ENCODE peak calls at places on chromosomes 16 and 17, in ten cellular contexts. One of them, this sample, is unnamed.

GRCh38 chr17:81025756-81026155 is 9.2 kb upstream of the BAIAP2 start:
- DNase-seq in Caco-2: no peak
- DNase-seq in DND-41: no peak
- DNase-seq in CD8-positive, alpha-beta memory T cell: no peak
- DNase-seq in GM06990: no peak
- DNase-seq in astrocyte of the cerebellum: no peak
- DNase-seq in uterus: no peak
- DNase-seq in heart left ventricle: peak; percentile 15
- DNase-seq in right cardiac atrium: peak; percentile 57
- DNase-seq in cardiac muscle cell: no peak
- DNase-seq in this sample: no peak

GRCh38 chr16:58510097-58510775 is 5.1 kb upstream of the SETD6 start:
- DNase-seq in astrocyte of the cerebellum: no peak
- DNase-seq in heart left ventricle: no peak
- DNase-seq in right cardiac atrium: no peak
- DNase-seq in GM06990: no peak
- DNase-seq in DND-41: no peak
- DNase-seq in cardiac muscle cell: no peak
- DNase-seq in uterus: no peak
- DNase-seq in Caco-2: no peak
- DNase-seq in CD8-positive, alpha-beta memory T cell: no peak
- DNase-seq in this sample: no peak

GRCh38 chr16:17134586-17134985 is 336.2 kb downstream of the XYLT1 start:
- DNase-seq in right cardiac atrium: no peak
- DNase-seq in GM06990: peak; percentile 65
- DNase-seq in CD8-positive, alpha-beta memory T cell: no peak
- DNase-seq in heart left ventricle: no peak
- DNase-seq in DND-41: no peak
- DNase-seq in Caco-2: no peak
- DNase-seq in cardiac muscle cell: no peak
- DNase-seq in uterus: no peak
- DNase-seq in astrocyte of the cerebellum: no peak
- DNase-seq in this sample: no peak

GRCh38 chr16:28204622-28205021 is 7.1 kb downstream of the XPO6 start:
- DNase-seq in Caco-2: no peak
- DNase-seq in DND-41: no peak
- DNase-seq in GM06990: no peak
- DNase-seq in CD8-positive, alpha-beta memory T cell: no peak
- DNase-seq in right cardiac atrium: no peak
- DNase-seq in uterus: no peak
- DNase-seq in heart left ventricle: no peak
- DNase-seq in cardiac muscle cell: no peak
- DNase-seq in astrocyte of the cerebellum: no peak
- DNase-seq in this sample: no peak

GRCh38 chr17:37818689-37819088 is 73.8 kb upstream of the HNF1B start:
- DNase-seq in cardiac muscle cell: no peak
- DNase-seq in CD8-positive, alpha-beta memory T cell: no peak
- DNase-seq in GM06990: no peak
- DNase-seq in uterus: no peak
- DNase-seq in heart left ventricle: no peak
- DNase-seq in astrocyte of the cerebellum: peak; percentile 76
- DNase-seq in right cardiac atrium: no peak
- DNase-seq in DND-41: no peak
- DNase-seq in Caco-2: no peak
- DNase-seq in this sample: no peak

GRCh38 chr17:40427002-40427491 is 9.4 kb upstream of the TOP2A start:
- DNase-seq in DND-41: peak; percentile 52
- DNase-seq in heart left ventricle: no peak
- DNase-seq in uterus: peak; percentile 6
- DNase-seq in GM06990: no peak
- DNase-seq in right cardiac atrium: no peak
- DNase-seq in Caco-2: no peak
- DNase-seq in astrocyte of the cerebellum: no peak
- DNase-seq in cardiac muscle cell: no peak
- DNase-seq in CD8-positive, alpha-beta memory T cell: no peak
- DNase-seq in this sample: peak; percentile 71

GRCh38 chr17:5705081-5705875 is 121.0 kb upstream of the NLRP1 start:
- DNase-seq in Caco-2: no peak
- DNase-seq in right cardiac atrium: no peak
- DNase-seq in GM06990: no peak
- DNase-seq in cardiac muscle cell: peak; percentile 31
- DNase-seq in astrocyte of the cerebellum: no peak
- DNase-seq in CD8-positive, alpha-beta memory T cell: no peak
- DNase-seq in heart left ventricle: no peak
- DNase-seq in uterus: no peak
- DNase-seq in DND-41: peak; percentile 19
- DNase-seq in this sample: peak; percentile 1

GRCh38 chr17:81890447-81891302 is 711 bp downstream of the ALYREF start:
- DNase-seq in heart left ventricle: no peak
- DNase-seq in cardiac muscle cell: peak; percentile 31
- DNase-seq in Caco-2: no peak
- DNase-seq in uterus: no peak
- DNase-seq in astrocyte of the cerebellum: no peak
- DNase-seq in GM06990: no peak
- DNase-seq in right cardiac atrium: peak; percentile 50
- DNase-seq in CD8-positive, alpha-beta memory T cell: no peak
- DNase-seq in DND-41: peak; percentile 52
- DNase-seq in this sample: no peak

GRCh38 chr17:57009737-57010445 is 32.0 kb downstream of the SCPEP1 start:
- DNase-seq in CD8-positive, alpha-beta memory T cell: peak; percentile 22
- DNase-seq in heart left ventricle: peak; percentile 43
- DNase-seq in astrocyte of the cerebellum: no peak
- DNase-seq in GM06990: peak; percentile 37
- DNase-seq in DND-41: peak; percentile 56
- DNase-seq in Caco-2: peak; percentile 69
- DNase-seq in cardiac muscle cell: peak; percentile 47
- DNase-seq in uterus: no peak
- DNase-seq in right cardiac atrium: peak; percentile 66
- DNase-seq in this sample: peak; percentile 64

GRCh38 chr16:82657239-82657638 is 30.5 kb downstream of the CDH13 start:
- DNase-seq in uterus: no peak
- DNase-seq in cardiac muscle cell: no peak
- DNase-seq in DND-41: no peak
- DNase-seq in Caco-2: no peak
- DNase-seq in GM06990: no peak
- DNase-seq in right cardiac atrium: no peak
- DNase-seq in heart left ventricle: no peak
- DNase-seq in astrocyte of the cerebellum: no peak
- DNase-seq in CD8-positive, alpha-beta memory T cell: no peak
- DNase-seq in this sample: no peak

GRCh38 chr17:29933379-29933778 is 3.4 kb upstream of the SSH2 start:
- DNase-seq in cardiac muscle cell: peak; percentile 53
- DNase-seq in DND-41: no peak
- DNase-seq in GM06990: no peak
- DNase-seq in Caco-2: peak; percentile 64
- DNase-seq in uterus: no peak
- DNase-seq in CD8-positive, alpha-beta memory T cell: no peak
- DNase-seq in right cardiac atrium: no peak
- DNase-seq in heart left ventricle: no peak
- DNase-seq in astrocyte of the cerebellum: no peak
- DNase-seq in this sample: no peak

GRCh38 chr16:11121909-11122692 is 133.9 kb downstream of the SOCS1 start:
- DNase-seq in Caco-2: no peak
- DNase-seq in cardiac muscle cell: no peak
- DNase-seq in DND-41: no peak
- DNase-seq in astrocyte of the cerebellum: no peak
- DNase-seq in CD8-positive, alpha-beta memory T cell: no peak
- DNase-seq in heart left ventricle: no peak
- DNase-seq in right cardiac atrium: no peak
- DNase-seq in uterus: no peak
- DNase-seq in GM06990: no peak
- DNase-seq in this sample: peak; percentile 89

GRCh38 chr16:88458039-88458772 is 5.1 kb downstream of the ZFPM1 start:
- DNase-seq in GM06990: no peak
- DNase-seq in heart left ventricle: no peak
- DNase-seq in uterus: no peak
- DNase-seq in CD8-positive, alpha-beta memory T cell: no peak
- DNase-seq in astrocyte of the cerebellum: no peak
- DNase-seq in cardiac muscle cell: no peak
- DNase-seq in Caco-2: no peak
- DNase-seq in DND-41: no peak
- DNase-seq in right cardiac atrium: no peak
- DNase-seq in this sample: no peak

GRCh38 chr17:8875957-8876356 is 8.5 kb upstream of the PIK3R6 start:
- DNase-seq in Caco-2: no peak
- DNase-seq in uterus: no peak
- DNase-seq in right cardiac atrium: no peak
- DNase-seq in CD8-positive, alpha-beta memory T cell: no peak
- DNase-seq in GM06990: no peak
- DNase-seq in heart left ventricle: no peak
- DNase-seq in DND-41: no peak
- DNase-seq in cardiac muscle cell: no peak
- DNase-seq in astrocyte of the cerebellum: no peak
- DNase-seq in this sample: no peak

GRCh38 chr17:8873801-8874715 is 6.6 kb upstream of the PIK3R6 start:
- DNase-seq in right cardiac atrium: no peak
- DNase-seq in uterus: no peak
- DNase-seq in Caco-2: no peak
- DNase-seq in GM06990: no peak
- DNase-seq in astrocyte of the cerebellum: no peak
- DNase-seq in CD8-positive, alpha-beta memory T cell: no peak
- DNase-seq in DND-41: no peak
- DNase-seq in heart left ventricle: no peak
- DNase-seq in cardiac muscle cell: no peak
- DNase-seq in this sample: no peak

GRCh38 chr17:8877984-8878383 is 10.5 kb upstream of the PIK3R6 start:
- DNase-seq in DND-41: no peak
- DNase-seq in astrocyte of the cerebellum: no peak
- DNase-seq in right cardiac atrium: no peak
- DNase-seq in uterus: no peak
- DNase-seq in cardiac muscle cell: no peak
- DNase-seq in GM06990: no peak
- DNase-seq in heart left ventricle: no peak
- DNase-seq in Caco-2: no peak
- DNase-seq in CD8-positive, alpha-beta memory T cell: no peak
- DNase-seq in this sample: no peak

GRCh38 chr17:8872705-8873426 is 5.4 kb upstream of the PIK3R6 start:
- DNase-seq in right cardiac atrium: no peak
- DNase-seq in uterus: no peak
- DNase-seq in astrocyte of the cerebellum: no peak
- DNase-seq in DND-41: no peak
- DNase-seq in cardiac muscle cell: no peak
- DNase-seq in GM06990: no peak
- DNase-seq in Caco-2: no peak
- DNase-seq in heart left ventricle: no peak
- DNase-seq in CD8-positive, alpha-beta memory T cell: no peak
- DNase-seq in this sample: no peak

GRCh38 chr17:8875416-8875815 is 7.9 kb upstream of the PIK3R6 start:
- DNase-seq in GM06990: no peak
- DNase-seq in Caco-2: no peak
- DNase-seq in astrocyte of the cerebellum: no peak
- DNase-seq in CD8-positive, alpha-beta memory T cell: no peak
- DNase-seq in right cardiac atrium: no peak
- DNase-seq in DND-41: no peak
- DNase-seq in cardiac muscle cell: no peak
- DNase-seq in heart left ventricle: no peak
- DNase-seq in uterus: no peak
- DNase-seq in this sample: no peak
- H3K4me3 ChIP-seq in GM06990: no peak overlapping the region
- H3K4me3 ChIP-seq in Caco-2: no peak overlapping the region
- H3K4me3 ChIP-seq in astrocyte of the cerebellum: no peak overlapping the region
- H3K4me3 ChIP-seq in CD8-positive, alpha-beta memory T cell: no peak overlapping the region
- H3K4me3 ChIP-seq in right cardiac atrium: no peak overlapping the region
- H3K4me3 ChIP-seq in DND-41: no peak overlapping the region
- H3K4me3 ChIP-seq in cardiac muscle cell: no peak overlapping the region
- H3K4me3 ChIP-seq in heart left ventricle: no peak overlapping the region
- H3K4me3 ChIP-seq in uterus: no peak overlapping the region
- H3K4me3 ChIP-seq in this sample: no peak overlapping the region

GRCh38 chr16:12902511-12903324 is 1.3 kb downstream of the SHISA9 start:
- DNase-seq in Caco-2: no peak
- DNase-seq in astrocyte of the cerebellum: no peak
- DNase-seq in DND-41: no peak
- DNase-seq in CD8-positive, alpha-beta memory T cell: no peak
- DNase-seq in heart left ventricle: no peak
- DNase-seq in uterus: no peak
- DNase-seq in right cardiac atrium: no peak
- DNase-seq in GM06990: no peak
- DNase-seq in cardiac muscle cell: peak; percentile 4
- DNase-seq in this sample: no peak
- H3K4me3 ChIP-seq in Caco-2: no peak overlapping the region
- H3K4me3 ChIP-seq in astrocyte of the cerebellum: peak overlapping the region; percentile 41
- H3K4me3 ChIP-seq in DND-41: no peak overlapping the region
- H3K4me3 ChIP-seq in CD8-positive, alpha-beta memory T cell: no peak overlapping the region
- H3K4me3 ChIP-seq in heart left ventricle: peak overlapping the region; percentile 32
- H3K4me3 ChIP-seq in uterus: no peak overlapping the region
- H3K4me3 ChIP-seq in right cardiac atrium: peak overlapping the region; percentile 17
- H3K4me3 ChIP-seq in GM06990: no peak overlapping the region
- H3K4me3 ChIP-seq in cardiac muscle cell: peak overlapping the region; percentile 29
- H3K4me3 ChIP-seq in this sample: no peak overlapping the region

GRCh38 chr16:80903616-80904015 is 99.2 kb upstream of the CDYL2 start:
- DNase-seq in uterus: no peak
- DNase-seq in DND-41: no peak
- DNase-seq in Caco-2: no peak
- DNase-seq in right cardiac atrium: no peak
- DNase-seq in heart left ventricle: no peak
- DNase-seq in astrocyte of the cerebellum: no peak
- DNase-seq in CD8-positive, alpha-beta memory T cell: no peak
- DNase-seq in cardiac muscle cell: no peak
- DNase-seq in GM06990: no peak
- DNase-seq in this sample: no peak

GRCh38 chr16:80896778-80897177 is 92.4 kb upstream of the CDYL2 start:
- DNase-seq in astrocyte of the cerebellum: no peak
- DNase-seq in heart left ventricle: no peak
- DNase-seq in cardiac muscle cell: no peak
- DNase-seq in DND-41: no peak
- DNase-seq in CD8-positive, alpha-beta memory T cell: no peak
- DNase-seq in Caco-2: no peak
- DNase-seq in right cardiac atrium: no peak
- DNase-seq in GM06990: no peak
- DNase-seq in uterus: no peak
- DNase-seq in this sample: no peak

GRCh38 chr16:80899804-80900592 is 95.6 kb upstream of the CDYL2 start:
- DNase-seq in heart left ventricle: peak; percentile 92
- DNase-seq in right cardiac atrium: peak; percentile 96
- DNase-seq in cardiac muscle cell: no peak
- DNase-seq in GM06990: no peak
- DNase-seq in Caco-2: no peak
- DNase-seq in DND-41: no peak
- DNase-seq in uterus: peak; percentile 63
- DNase-seq in CD8-positive, alpha-beta memory T cell: no peak
- DNase-seq in astrocyte of the cerebellum: peak; percentile 87
- DNase-seq in this sample: no peak

GRCh38 chr16:80900593-80900954 is 96.2 kb upstream of the CDYL2 start:
- DNase-seq in right cardiac atrium: no peak
- DNase-seq in Caco-2: no peak
- DNase-seq in heart left ventricle: no peak
- DNase-seq in CD8-positive, alpha-beta memory T cell: no peak
- DNase-seq in uterus: no peak
- DNase-seq in cardiac muscle cell: no peak
- DNase-seq in GM06990: no peak
- DNase-seq in astrocyte of the cerebellum: no peak
- DNase-seq in DND-41: no peak
- DNase-seq in this sample: no peak

GRCh38 chr16:80902306-80903154 is 98.1 kb upstream of the CDYL2 start:
- DNase-seq in uterus: no peak
- DNase-seq in Caco-2: no peak
- DNase-seq in DND-41: no peak
- DNase-seq in CD8-positive, alpha-beta memory T cell: no peak
- DNase-seq in cardiac muscle cell: no peak
- DNase-seq in astrocyte of the cerebellum: no peak
- DNase-seq in heart left ventricle: no peak
- DNase-seq in right cardiac atrium: no peak
- DNase-seq in GM06990: no peak
- DNase-seq in this sample: no peak
- H3K4me3 ChIP-seq in uterus: no peak overlapping the region
- H3K4me3 ChIP-seq in Caco-2: no peak overlapping the region
- H3K4me3 ChIP-seq in DND-41: no peak overlapping the region
- H3K4me3 ChIP-seq in CD8-positive, alpha-beta memory T cell: no peak overlapping the region
- H3K4me3 ChIP-seq in cardiac muscle cell: no peak overlapping the region
- H3K4me3 ChIP-seq in astrocyte of the cerebellum: no peak overlapping the region
- H3K4me3 ChIP-seq in heart left ventricle: no peak overlapping the region
- H3K4me3 ChIP-seq in right cardiac atrium: no peak overlapping the region
- H3K4me3 ChIP-seq in GM06990: no peak overlapping the region
- H3K4me3 ChIP-seq in this sample: no peak overlapping the region

GRCh38 chr16:79437764-79438728 is 162.5 kb downstream of the MAF start:
- DNase-seq in CD8-positive, alpha-beta memory T cell: no peak
- DNase-seq in cardiac muscle cell: no peak
- DNase-seq in uterus: no peak
- DNase-seq in right cardiac atrium: peak; percentile 89
- DNase-seq in GM06990: no peak
- DNase-seq in astrocyte of the cerebellum: peak; percentile 31
- DNase-seq in heart left ventricle: peak; percentile 57
- DNase-seq in DND-41: no peak
- DNase-seq in Caco-2: no peak
- DNase-seq in this sample: no peak
- H3K4me3 ChIP-seq in CD8-positive, alpha-beta memory T cell: no peak overlapping the region
- H3K4me3 ChIP-seq in cardiac muscle cell: no peak overlapping the region
- H3K4me3 ChIP-seq in uterus: peak overlapping the region; percentile 14
- H3K4me3 ChIP-seq in right cardiac atrium: peak overlapping the region; percentile 16
- H3K4me3 ChIP-seq in GM06990: no peak overlapping the region
- H3K4me3 ChIP-seq in astrocyte of the cerebellum: peak overlapping the region; percentile 20
- H3K4me3 ChIP-seq in heart left ventricle: peak overlapping the region; percentile 21
- H3K4me3 ChIP-seq in DND-41: no peak overlapping the region
- H3K4me3 ChIP-seq in Caco-2: no peak overlapping the region
- H3K4me3 ChIP-seq in this sample: no peak overlapping the region

This sample was measured in Jurkat, Clone E6-1.